ENCODE peak calls at places on chromosomes 4 and X, in nine cellular contexts. J, B, E, O, A, G, P, K and S are unnamed samples.

GRCh38 chr4:4284827-4285618 is 4.9 kb downstream of the LYAR start:
- DNase-seq in J (no peak), A (no peak), K (no peak), E (no peak), P (no peak), G (peak), B (no peak), O (peak), S (no peak)

GRCh38 chr4:6106156-6106555 is 87.9 kb upstream of the C4orf50 start:
- DNase-seq in O (no peak), J (no peak), P (no peak), B (no peak), A (no peak), K (no peak), G (no peak), E (no peak), S (no peak)

GRCh38 chr4:176791591-176792347 is 953 bp downstream of the VEGFC start:
- DNase-seq in K (no peak), G (peak), E (no peak), B (no peak), A (no peak), O (peak), J (peak), P (peak), S (peak)

GRCh38 chr4:70746179-70746839 is 24.5 kb downstream of the RUFY3 start:
- DNase-seq in K (no peak), P (no peak), B (no peak), E (no peak), O (peak), A (no peak), J (peak), G (no peak), S (no peak)

GRCh38 chr4:14289708-14290107 is 662.2 kb upstream of the BOD1L1 start:
- DNase-seq in A (no peak), J (no peak), K (no peak), O (no peak), E (no peak), P (no peak), G (peak), B (no peak), S (no peak)

GRCh38 chr4:76023381-76023780 is at the start of gene CXCL10:
- DNase-seq in A (peak), O (no peak), G (no peak), J (no peak), B (no peak), P (no peak), K (no peak), E (no peak), S (peak)

GRCh38 chr4:73539386-73539785 is 57.8 kb downstream of the AFM start:
- DNase-seq in G (no peak), J (peak), O (peak), K (no peak), E (no peak), P (no peak), A (no peak), B (no peak), S (no peak)

GRCh38 chrX:24301060-24301459 is 12.8 kb downstream of the SUPT20HL2 start:
- DNase-seq in O (no peak), K (no peak), G (no peak), B (no peak), J (no peak), A (no peak), E (no peak), P (no peak), S (no peak)

GRCh38 chr4:140839888-140840790 is 84.0 kb upstream of the TBC1D9 start:
- DNase-seq in K (no peak), B (no peak), A (no peak), G (no peak), O (peak), E (no peak), J (no peak), P (no peak), S (no peak)

GRCh38 chr4:186058253-186058979 is 10.5 kb upstream of the TLR3 start:
- DNase-seq in G (no peak), E (no peak), B (no peak), A (peak), P (no peak), K (no peak), J (no peak), O (no peak), S (peak)

GRCh38 chr4:62670509-62670908 is 1470.4 kb downstream of the ADGRL3 start:
- DNase-seq in B (no peak), O (no peak), G (peak), A (no peak), E (no peak), P (no peak), K (no peak), J (no peak), S (no peak)

GRCh38 chr4:48944659-48945290 is 38.2 kb upstream of the OCIAD2 start:
- DNase-seq in B (peak), G (no peak), J (no peak), P (no peak), A (no peak), O (no peak), E (no peak), K (peak), S (no peak)

GRCh38 chrX:144253356-144253755 is 369.5 kb downstream of the UBE2NL start:
- DNase-seq in K (no peak), P (no peak), E (no peak), A (no peak), J (no peak), O (no peak), G (peak), B (no peak), S (no peak)

GRCh38 chr4:147479817-147480216 is 1.1 kb upstream of the EDNRA start:
- DNase-seq in J (peak), O (peak), B (no peak), A (no peak), E (no peak), P (peak), K (no peak), G (peak), S (no peak)

GRCh38 chr4:145484240-145484846 is 2.7 kb downstream of the SMAD1 start:
- DNase-seq in P (no peak), K (no peak), E (no peak), G (no peak), A (no peak), B (no peak), O (no peak), J (no peak), S (no peak)

GRCh38 chr4:127778102-127778501 is 4.0 kb upstream of the HSPA4L start:
- DNase-seq in P (no peak), O (no peak), A (no peak), J (no peak), E (no peak), B (no peak), K (no peak), G (no peak), S (no peak)

GRCh38 chrX:149825424-149825823 is 43.7 kb downstream of the MAGEA9 start:
- DNase-seq in A (no peak), K (peak), J (no peak), E (no peak), O (no peak), B (peak), G (no peak), P (no peak), S (no peak)

GRCh38 chrX:77892887-77893286 is 2.3 kb downstream of the MAGT1 start:
- DNase-seq in G (no peak), O (no peak), A (no peak), B (no peak), E (no peak), J (no peak), P (no peak), K (no peak), S (no peak)

GRCh38 chr4:3220586-3221494 is 28.1 kb upstream of the MSANTD1 start:
- DNase-seq in O (no peak), A (no peak), K (no peak), B (no peak), J (no peak), G (no peak), E (no peak), P (no peak), S (no peak)

GRCh38 chr4:76772498-76773106 is 125.3 kb downstream of the SOWAHB start:
- DNase-seq in A (no peak), E (no peak), K (no peak), B (no peak), G (peak), J (peak), O (peak), P (no peak), S (no peak)

GRCh38 chr4:22521240-22521639 is 5.4 kb upstream of the ADGRA3 start:
- DNase-seq in O (no peak), P (no peak), A (no peak), B (no peak), K (no peak), G (no peak), E (no peak), J (no peak), S (no peak)

GRCh38 chrX:73943900-73944581 is 359.9 kb upstream of the ZCCHC13 start:
- DNase-seq in E (peak), P (peak), O (peak), J (peak), G (peak), K (peak), A (peak), B (peak), S (peak)

GRCh38 chr4:109945056-109945455 is 32.4 kb downstream of the EGF start:
- DNase-seq in B (no peak), E (no peak), K (peak), A (no peak), G (peak), P (no peak), O (no peak), J (no peak), S (no peak)

GRCh38 chr4:129446074-129446473 is 350.1 kb downstream of the C4orf33 start:
- DNase-seq in P (no peak), B (no peak), J (no peak), G (peak), O (no peak), E (no peak), K (no peak), A (no peak), S (no peak)

GRCh38 chr4:26839534-26839951 is 21.1 kb upstream of the STIM2 start:
- DNase-seq in B (no peak), O (peak), J (peak), P (no peak), K (no peak), E (no peak), A (no peak), G (peak), S (no peak)

GRCh38 chr4:110953191-110953590 is 330.3 kb upstream of the PITX2 start:
- DNase-seq in K (no peak), G (no peak), O (peak), J (peak), B (no peak), A (no peak), E (no peak), P (no peak), S (no peak)

GRCh38 chr4:16199132-16199531 is 27.1 kb downstream of the TAPT1 start:
- DNase-seq in P (no peak), E (no peak), B (no peak), O (peak), J (peak), A (no peak), K (no peak), G (no peak), S (no peak)

GRCh38 chr4:16043820-16044554 is 39.8 kb downstream of the PROM1 start:
- DNase-seq in K (no peak), J (no peak), P (no peak), E (no peak), O (no peak), G (no peak), B (no peak), A (no peak), S (no peak)

GRCh38 chr4:144645621-144646522 is at the start of gene HHIP:
- DNase-seq in E (no peak), J (peak), G (peak), P (peak), B (peak), O (peak), K (no peak), A (peak), S (peak)

GRCh38 chr4:89837385-89837995 is 529 bp upstream of the SNCA start:
- DNase-seq in K (no peak), B (no peak), A (no peak), G (no peak), J (no peak), P (peak), O (no peak), E (no peak), S (peak)

GRCh38 chr4:73843369-73843768 is 6.9 kb downstream of the CXCL6 start:
- DNase-seq in K (no peak), J (no peak), O (no peak), P (no peak), E (no peak), G (peak), A (no peak), B (no peak), S (no peak)

GRCh38 chr4:150283689-150284088 is 205.4 kb downstream of the DCLK2 start:
- DNase-seq in J (peak), P (no peak), G (peak), O (peak), B (no peak), K (no peak), A (no peak), E (no peak), S (no peak)

GRCh38 chr4:123182289-123182688 is 214.3 kb upstream of the SPRY1 start:
- DNase-seq in K (no peak), B (no peak), P (no peak), O (no peak), A (no peak), G (no peak), E (no peak), J (no peak), S (no peak)